ENCODE peak calls at places on chromosomes 11 and 22, in four cellular contexts. One of them, this sample, is unnamed.

GRCh38 chr11:67300256-67300755 is 3.0 kb upstream of the SSH3 start:
- DNase-seq in WTC11: no peak
- DNase-seq in K562: no peak
- DNase-seq in HepG2: no peak
- DNase-seq in this sample: no peak

GRCh38 chr11:44219830-44220778 is 89.8 kb downstream of the ALX4 start:
- DNase-seq in WTC11: no peak
- DNase-seq in K562: peak
- DNase-seq in HepG2: no peak
- DNase-seq in this sample: no peak

GRCh38 chr22:39620924-39621690 is 50.6 kb downstream of the CACNA1I start:
- DNase-seq in WTC11: no peak
- DNase-seq in K562: no peak
- DNase-seq in HepG2: no peak
- DNase-seq in this sample: no peak

GRCh38 chr11:129418039-129418438 is 42.4 kb downstream of the BARX2 start:
- DNase-seq in WTC11: no peak
- DNase-seq in K562: no peak
- DNase-seq in HepG2: no peak
- DNase-seq in this sample: no peak

GRCh38 chr11:27266125-27266524 is 96.9 kb downstream of the CCDC34 start:
- DNase-seq in WTC11: no peak
- DNase-seq in K562: no peak
- DNase-seq in HepG2: no peak
- DNase-seq in this sample: no peak

GRCh38 chr11:129637983-129638776 is 177.5 kb upstream of the TMEM45B start:
- DNase-seq in WTC11: no peak
- DNase-seq in K562: no peak
- DNase-seq in HepG2: no peak
- DNase-seq in this sample: no peak

GRCh38 chr11:11467278-11467677 is 114.2 kb upstream of the CSNK2A3 start:
- DNase-seq in WTC11: no peak
- DNase-seq in K562: no peak
- DNase-seq in HepG2: no peak
- DNase-seq in this sample: no peak

GRCh38 chr11:130849215-130849568 is 67.1 kb downstream of the SNX19 start:
- DNase-seq in WTC11: no peak
- DNase-seq in K562: no peak
- DNase-seq in HepG2: no peak
- DNase-seq in this sample: no peak

GRCh38 chr22:24284747-24285203 is 14.1 kb downstream of the SPECC1L start:
- DNase-seq in WTC11: no peak
- DNase-seq in K562: peak
- DNase-seq in HepG2: no peak
- DNase-seq in this sample: no peak

GRCh38 chr11:92765965-92766371 is 203.5 kb upstream of the MTNR1B start:
- DNase-seq in WTC11: peak
- DNase-seq in K562: no peak
- DNase-seq in HepG2: no peak
- DNase-seq in this sample: no peak

GRCh38 chr22:39133871-39134270 is 18.6 kb downstream of the CBX7 start:
- DNase-seq in WTC11: no peak
- DNase-seq in K562: no peak
- DNase-seq in HepG2: no peak
- DNase-seq in this sample: no peak

GRCh38 chr11:36540998-36541397 is 26.8 kb upstream of the RAG1 start:
- DNase-seq in WTC11: peak
- DNase-seq in K562: peak
- DNase-seq in HepG2: peak
- DNase-seq in this sample: peak

GRCh38 chr22:47659467-47660302 is 897.2 kb downstream of the TBC1D22A start:
- DNase-seq in WTC11: no peak
- DNase-seq in K562: no peak
- DNase-seq in HepG2: no peak
- DNase-seq in this sample: no peak

GRCh38 chr11:32531528-32531927 is 52.1 kb upstream of the EIF3M start:
- DNase-seq in WTC11: no peak
- DNase-seq in K562: no peak
- DNase-seq in HepG2: no peak
- DNase-seq in this sample: no peak

GRCh38 chr11:46402957-46403902 is 11.7 kb upstream of the CHRM4 start:
- DNase-seq in WTC11: no peak
- DNase-seq in K562: no peak
- DNase-seq in HepG2: no peak
- DNase-seq in this sample: no peak

GRCh38 chr11:85805387-85805786 is 5.6 kb downstream of the SYTL2 start:
- DNase-seq in WTC11: no peak
- DNase-seq in K562: no peak
- DNase-seq in HepG2: no peak
- DNase-seq in this sample: no peak

GRCh38 chr11:63768232-63769043 is at the start of gene ZFTA:
- DNase-seq in WTC11: peak
- DNase-seq in K562: peak
- DNase-seq in HepG2: no peak
- DNase-seq in this sample: peak

GRCh38 chr11:45048870-45049825 is 97.3 kb upstream of the PRDM11 start:
- DNase-seq in WTC11: no peak
- DNase-seq in K562: no peak
- DNase-seq in HepG2: no peak
- DNase-seq in this sample: no peak

GRCh38 chr11:44939673-44940072 is 11.0 kb downstream of the TP53I11 start:
- DNase-seq in WTC11: no peak
- DNase-seq in K562: peak
- DNase-seq in HepG2: peak
- DNase-seq in this sample: peak

GRCh38 chr11:8384199-8384821 is 120.6 kb upstream of the LMO1 start:
- DNase-seq in WTC11: peak
- DNase-seq in K562: peak
- DNase-seq in HepG2: no peak
- DNase-seq in this sample: no peak

GRCh38 chr22:17199131-17199731 is 20.0 kb downstream of the ADA2 start:
- DNase-seq in WTC11: peak
- DNase-seq in K562: no peak
- DNase-seq in HepG2: no peak
- DNase-seq in this sample: no peak

GRCh38 chr11:125080531-125080911 is 17.4 kb downstream of the SLC37A2 start:
- DNase-seq in WTC11: no peak
- DNase-seq in K562: no peak
- DNase-seq in HepG2: no peak
- DNase-seq in this sample: no peak

GRCh38 chr11:126115253-126115540 is 52.5 kb upstream of the CDON start:
- DNase-seq in WTC11: no peak
- DNase-seq in K562: no peak
- DNase-seq in HepG2: no peak
- DNase-seq in this sample: no peak

GRCh38 chr22:17234144-17234623 is 14.9 kb upstream of the ADA2 start:
- DNase-seq in WTC11: peak
- DNase-seq in K562: no peak
- DNase-seq in HepG2: no peak
- DNase-seq in this sample: no peak

GRCh38 chr11:86160546-86161149 is 83.9 kb upstream of the EED start:
- DNase-seq in WTC11: no peak
- DNase-seq in K562: no peak
- DNase-seq in HepG2: peak
- DNase-seq in this sample: no peak

GRCh38 chr22:33438273-33438672 is 380.1 kb upstream of the SYN3 start:
- DNase-seq in WTC11: no peak
- DNase-seq in K562: no peak
- DNase-seq in HepG2: no peak
- DNase-seq in this sample: no peak

GRCh38 chr22:49044091-49044490 is 783.6 kb downstream of the BRD1 start:
- DNase-seq in WTC11: no peak
- DNase-seq in K562: no peak
- DNase-seq in HepG2: no peak
- DNase-seq in this sample: no peak

GRCh38 chr11:123473941-123474668 is 44.0 kb downstream of the GRAMD1B start:
- DNase-seq in WTC11: no peak
- DNase-seq in K562: no peak
- DNase-seq in HepG2: no peak
- DNase-seq in this sample: no peak

DNA sequence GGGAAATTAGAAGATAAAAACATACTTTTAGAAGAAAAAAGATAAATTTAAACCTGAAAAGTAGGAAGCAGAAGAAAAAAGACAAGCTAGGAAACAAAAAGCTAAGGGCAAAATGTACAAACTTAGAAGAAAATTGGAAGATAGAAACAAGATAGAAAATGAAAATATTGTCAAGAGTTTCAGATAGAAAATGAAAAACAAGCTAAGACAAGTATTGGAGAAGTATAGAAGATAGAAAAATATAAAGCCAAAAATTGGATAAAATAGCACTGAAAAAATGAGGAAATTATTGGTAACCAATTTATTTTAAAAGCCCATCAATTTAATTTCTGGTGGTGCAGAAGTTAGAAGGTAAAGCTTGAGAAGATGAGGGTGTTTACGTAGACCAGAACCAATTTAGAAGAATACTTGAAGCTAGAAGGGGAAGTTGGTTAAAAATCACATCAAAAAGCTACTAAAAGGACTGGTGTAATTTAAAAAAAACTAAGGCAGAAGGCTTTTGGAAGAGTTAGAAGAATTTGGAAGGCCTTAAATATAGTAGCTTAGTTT is 942 bp downstream of the MALAT1 start:
- DNase-seq in WTC11: no peak
- DNase-seq in K562: no peak
- DNase-seq in HepG2: no peak
- DNase-seq in this sample: no peak
- TF ChIP-seq ELF4 in WTC11: no peak
- TF ChIP-seq ELF4 in K562: peak
- TF ChIP-seq ELF4 in HepG2: no peak
- TF ChIP-seq ELF4 in this sample: no peak

GRCh38 chr11:76210920-76211851 is 4.9 kb upstream of the WNT11 start:
- DNase-seq in WTC11: no peak
- DNase-seq in K562: no peak
- DNase-seq in HepG2: no peak
- DNase-seq in this sample: no peak
- TF ChIP-seq SP1 in WTC11: no peak
- TF ChIP-seq SP1 in K562: no peak
- TF ChIP-seq SP1 in HepG2: no peak
- TF ChIP-seq SP1 in this sample: no peak

GRCh38 chr11:35112846-35113105 is 26.2 kb upstream of the CD44 start:
- DNase-seq in WTC11: no peak
- DNase-seq in K562: no peak
- DNase-seq in HepG2: no peak
- DNase-seq in this sample: no peak

GRCh38 chr11:35114901-35115687 is 23.9 kb upstream of the CD44 start:
- DNase-seq in WTC11: no peak
- DNase-seq in K562: no peak
- DNase-seq in HepG2: no peak
- DNase-seq in this sample: no peak

GRCh38 chr11:35109827-35110226 is 29.1 kb upstream of the CD44 start:
- DNase-seq in WTC11: no peak
- DNase-seq in K562: no peak
- DNase-seq in HepG2: no peak
- DNase-seq in this sample: no peak

GRCh38 chr11:35111171-35112055 is 27.6 kb upstream of the CD44 start:
- DNase-seq in WTC11: no peak
- DNase-seq in K562: peak
- DNase-seq in HepG2: no peak
- DNase-seq in this sample: no peak

DNA sequence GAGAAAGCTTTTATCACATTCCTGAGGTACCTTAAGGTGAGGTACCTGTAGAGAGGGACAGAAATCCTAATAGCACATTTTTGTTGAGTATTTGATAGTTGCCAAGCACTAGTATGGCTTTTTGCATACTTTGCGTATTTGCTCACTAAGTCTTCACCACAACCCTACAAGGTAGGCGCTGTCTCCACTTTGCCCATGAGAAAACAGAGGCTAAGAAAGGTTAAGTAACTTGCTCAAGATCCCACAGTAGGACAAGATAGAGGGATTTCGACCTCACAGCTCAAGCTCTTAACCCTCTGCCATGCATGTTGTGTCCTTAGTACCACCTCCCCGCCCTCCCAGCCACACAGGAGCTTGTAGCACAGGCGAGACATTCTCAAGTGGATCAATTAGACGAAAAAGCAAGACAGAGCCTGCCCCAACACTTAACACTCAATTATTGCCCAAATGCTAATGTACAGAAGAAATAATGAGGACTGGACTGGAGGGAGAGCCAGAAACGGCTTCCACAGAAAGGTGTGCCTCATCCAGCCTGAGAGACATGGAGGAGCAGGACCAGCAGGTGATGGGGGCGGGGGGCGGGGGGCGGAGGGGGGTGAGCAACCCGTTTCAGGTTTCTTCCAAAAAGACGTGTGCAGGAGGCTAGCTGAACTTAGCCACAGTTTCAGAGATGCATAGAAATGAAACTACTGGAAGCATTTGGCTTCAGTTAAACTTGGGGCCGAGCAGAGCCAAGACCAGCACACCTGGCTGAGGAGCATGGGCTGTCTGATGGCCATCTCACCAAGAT is 26.7 kb upstream of the CD44 start:
- DNase-seq in WTC11: no peak
- DNase-seq in K562: no peak
- DNase-seq in HepG2: no peak
- DNase-seq in this sample: no peak
- TF ChIP-seq ELF4 in WTC11: no peak
- TF ChIP-seq ELF4 in K562: no peak
- TF ChIP-seq ELF4 in HepG2: no peak
- TF ChIP-seq ELF4 in this sample: no peak

GRCh38 chr11:2975594-2975993 is 16.5 kb downstream of the NAP1L4 start:
- DNase-seq in WTC11: no peak
- DNase-seq in K562: peak
- DNase-seq in HepG2: peak
- DNase-seq in this sample: peak
- TF ChIP-seq SP1 in WTC11: no peak
- TF ChIP-seq SP1 in K562: no peak
- TF ChIP-seq SP1 in HepG2: no peak
- TF ChIP-seq SP1 in this sample: no peak

This sample was measured in HEK293T.